ENCODE peak calls at places on chromosomes 6 and 20, in seven cellular contexts. One of them, this sample, is unnamed.

GRCh38 chr6:99143108-99143828 is 195.5 kb upstream of the FBXL4 start:
- DNase-seq in heart left ventricle: no peak
- DNase-seq in astrocyte of the spinal cord: no peak
- DNase-seq in IMR-90: no peak
- DNase-seq in Calu3: no peak
- DNase-seq in nephron progenitor cell: no peak
- DNase-seq in bronchial epithelial cell: no peak
- DNase-seq in this sample: no peak

GRCh38 chr6:15989397-15989796 is 139.5 kb upstream of the MYLIP start:
- DNase-seq in heart left ventricle: no peak
- DNase-seq in astrocyte of the spinal cord: no peak
- DNase-seq in IMR-90: no peak
- DNase-seq in Calu3: no peak
- DNase-seq in nephron progenitor cell: no peak
- DNase-seq in bronchial epithelial cell: no peak
- DNase-seq in this sample: no peak

GRCh38 chr20:5608448-5609161 is 141.6 kb upstream of the SHLD1 start:
- DNase-seq in heart left ventricle: no peak
- DNase-seq in astrocyte of the spinal cord: peak; percentile 40
- DNase-seq in IMR-90: peak; percentile 62
- DNase-seq in Calu3: no peak
- DNase-seq in nephron progenitor cell: no peak
- DNase-seq in bronchial epithelial cell: peak; percentile 59
- DNase-seq in this sample: no peak

GRCh38 chr20:63574156-63574828 is at the start of gene HELZ2:
- DNase-seq in heart left ventricle: peak; percentile 85
- DNase-seq in astrocyte of the spinal cord: peak; percentile 62
- DNase-seq in IMR-90: peak; percentile 44
- DNase-seq in Calu3: peak; percentile 85
- DNase-seq in nephron progenitor cell: peak; percentile 70
- DNase-seq in bronchial epithelial cell: peak; percentile 20
- DNase-seq in this sample: no peak

GRCh38 chr20:2402271-2402980 is 21.7 kb downstream of the TGM6 start:
- DNase-seq in heart left ventricle: no peak
- DNase-seq in astrocyte of the spinal cord: peak; percentile 43
- DNase-seq in IMR-90: peak; percentile 51
- DNase-seq in Calu3: peak; percentile 16
- DNase-seq in nephron progenitor cell: no peak
- DNase-seq in bronchial epithelial cell: peak; percentile 87
- DNase-seq in this sample: peak; percentile 77

GRCh38 chr6:107629545-107630147 is 139.7 kb downstream of the SOBP start:
- DNase-seq in heart left ventricle: no peak
- DNase-seq in astrocyte of the spinal cord: no peak
- DNase-seq in IMR-90: peak; percentile 35
- DNase-seq in Calu3: no peak
- DNase-seq in nephron progenitor cell: no peak
- DNase-seq in bronchial epithelial cell: no peak
- DNase-seq in this sample: no peak

GRCh38 chr6:165632194-165632593 is 30.8 kb downstream of the PDE10A start:
- DNase-seq in heart left ventricle: no peak
- DNase-seq in astrocyte of the spinal cord: no peak
- DNase-seq in IMR-90: peak; percentile 40
- DNase-seq in Calu3: no peak
- DNase-seq in nephron progenitor cell: no peak
- DNase-seq in bronchial epithelial cell: no peak
- DNase-seq in this sample: no peak

GRCh38 chr6:139256087-139256486 is 35.7 kb downstream of the TXLNB start:
- DNase-seq in heart left ventricle: no peak
- DNase-seq in astrocyte of the spinal cord: peak; percentile 91
- DNase-seq in IMR-90: peak; percentile 83
- DNase-seq in Calu3: no peak
- DNase-seq in nephron progenitor cell: no peak
- DNase-seq in bronchial epithelial cell: no peak
- DNase-seq in this sample: no peak

GRCh38 chr6:18147160-18147559 is 7.7 kb downstream of the TPMT start:
- DNase-seq in heart left ventricle: no peak
- DNase-seq in astrocyte of the spinal cord: peak; percentile 48
- DNase-seq in IMR-90: peak; percentile 66
- DNase-seq in Calu3: no peak
- DNase-seq in nephron progenitor cell: no peak
- DNase-seq in bronchial epithelial cell: peak; percentile 76
- DNase-seq in this sample: peak; percentile 81

GRCh38 chr6:43769526-43770416 is at the start of gene VEGFA:
- DNase-seq in heart left ventricle: peak; percentile 93
- DNase-seq in astrocyte of the spinal cord: peak; percentile 89
- DNase-seq in IMR-90: peak; percentile 90
- DNase-seq in Calu3: peak; percentile 97
- DNase-seq in nephron progenitor cell: peak; percentile 97
- DNase-seq in bronchial epithelial cell: peak; percentile 72
- DNase-seq in this sample: peak; percentile 76

DNA sequence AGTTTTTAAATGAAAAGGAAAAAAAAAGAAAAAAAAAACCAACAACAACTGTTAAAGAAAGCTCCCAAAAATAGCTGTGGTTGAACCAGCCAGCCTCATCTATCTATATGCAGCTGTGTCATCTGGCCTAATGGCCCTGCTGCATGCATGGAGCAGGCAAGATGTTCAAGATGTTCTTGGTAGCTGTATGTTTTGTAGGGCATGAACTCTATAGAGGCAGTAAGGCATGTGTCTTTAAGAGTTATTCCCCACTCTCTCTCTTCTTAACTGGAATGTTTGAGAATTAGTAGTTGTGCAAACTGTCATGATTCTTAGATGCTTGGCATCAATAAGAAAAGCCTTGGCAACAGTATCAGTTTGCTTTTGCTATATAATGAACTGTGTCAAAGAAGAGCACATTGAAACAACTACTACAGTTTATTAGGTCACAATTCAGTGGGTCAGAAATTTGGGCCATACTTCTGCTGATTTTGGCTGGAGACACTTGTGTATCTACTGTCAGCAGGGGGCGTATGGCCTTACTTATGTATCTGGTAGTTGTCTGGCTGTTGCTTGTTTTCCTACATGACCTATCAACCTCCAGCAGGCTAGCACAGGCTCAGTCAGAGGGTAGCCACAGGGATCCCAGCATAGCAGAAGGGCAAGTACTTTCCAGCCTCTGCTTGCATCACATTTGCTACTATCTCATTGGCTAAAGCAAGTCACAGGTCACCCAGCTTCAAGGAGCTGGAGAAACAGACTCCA is 56.1 kb upstream of the LAMP5 start:
- DNase-seq in heart left ventricle: no peak
- DNase-seq in astrocyte of the spinal cord: peak; percentile 44
- DNase-seq in IMR-90: peak; percentile 20
- DNase-seq in Calu3: peak; percentile 13
- DNase-seq in nephron progenitor cell: no peak
- DNase-seq in bronchial epithelial cell: peak; percentile 80
- DNase-seq in this sample: peak; percentile 40
- TF ChIP-seq CTCF in heart left ventricle: no peak
- TF ChIP-seq CTCF in astrocyte of the spinal cord: peak; percentile 33
- TF ChIP-seq CTCF in IMR-90: peak; percentile 19
- TF ChIP-seq CTCF in Calu3: no peak
- TF ChIP-seq CTCF in nephron progenitor cell: peak; percentile 22
- TF ChIP-seq CTCF in bronchial epithelial cell: peak; percentile 56
- TF ChIP-seq CTCF in this sample: peak; percentile 32

GRCh38 chr20:49281913-49282467 is 4.1 kb upstream of the ZNFX1 start:
- DNase-seq in heart left ventricle: no peak
- DNase-seq in astrocyte of the spinal cord: no peak
- DNase-seq in IMR-90: no peak
- DNase-seq in Calu3: no peak
- DNase-seq in nephron progenitor cell: no peak
- DNase-seq in bronchial epithelial cell: no peak
- DNase-seq in this sample: no peak
- TF ChIP-seq CTCF in heart left ventricle: no peak
- TF ChIP-seq CTCF in astrocyte of the spinal cord: no peak
- TF ChIP-seq CTCF in IMR-90: no peak
- TF ChIP-seq CTCF in Calu3: no peak
- TF ChIP-seq CTCF in nephron progenitor cell: no peak
- TF ChIP-seq CTCF in bronchial epithelial cell: no peak
- TF ChIP-seq CTCF in this sample: no peak

GRCh38 chr6:93423542-93423941 is 4.2 kb upstream of the EPHA7 start:
- DNase-seq in heart left ventricle: peak; percentile 17
- DNase-seq in astrocyte of the spinal cord: peak; percentile 69
- DNase-seq in IMR-90: no peak
- DNase-seq in Calu3: peak; percentile 51
- DNase-seq in nephron progenitor cell: peak; percentile 76
- DNase-seq in bronchial epithelial cell: peak; percentile 23
- DNase-seq in this sample: no peak

GRCh38 chr6:93419304-93420162 is at the start of gene EPHA7:
- DNase-seq in heart left ventricle: peak; percentile 95
- DNase-seq in astrocyte of the spinal cord: peak; percentile 99
- DNase-seq in IMR-90: peak; percentile 76
- DNase-seq in Calu3: peak; percentile 80
- DNase-seq in nephron progenitor cell: peak; percentile 98
- DNase-seq in bronchial epithelial cell: peak; percentile 84
- DNase-seq in this sample: peak; percentile 78

GRCh38 chr6:93418448-93419303 is 683 bp downstream of the EPHA7 start:
- DNase-seq in heart left ventricle: peak; percentile 39
- DNase-seq in astrocyte of the spinal cord: peak; percentile 61
- DNase-seq in IMR-90: no peak
- DNase-seq in Calu3: peak; percentile 14
- DNase-seq in nephron progenitor cell: peak; percentile 79
- DNase-seq in bronchial epithelial cell: peak; percentile 15
- DNase-seq in this sample: no peak

GRCh38 chr6:93420163-93420806 is 926 bp upstream of the EPHA7 start:
- DNase-seq in heart left ventricle: no peak
- DNase-seq in astrocyte of the spinal cord: no peak
- DNase-seq in IMR-90: no peak
- DNase-seq in Calu3: no peak
- DNase-seq in nephron progenitor cell: no peak
- DNase-seq in bronchial epithelial cell: no peak
- DNase-seq in this sample: no peak

GRCh38 chr6:93424303-93425064 is 5.1 kb upstream of the EPHA7 start:
- DNase-seq in heart left ventricle: no peak
- DNase-seq in astrocyte of the spinal cord: peak; percentile 28
- DNase-seq in IMR-90: no peak
- DNase-seq in Calu3: no peak
- DNase-seq in nephron progenitor cell: peak; percentile 3
- DNase-seq in bronchial epithelial cell: peak; percentile 19
- DNase-seq in this sample: no peak
- TF ChIP-seq CTCF in heart left ventricle: peak; percentile 55
- TF ChIP-seq CTCF in astrocyte of the spinal cord: peak; percentile 69
- TF ChIP-seq CTCF in IMR-90: peak; percentile 55
- TF ChIP-seq CTCF in Calu3: no peak
- TF ChIP-seq CTCF in nephron progenitor cell: peak; percentile 46
- TF ChIP-seq CTCF in bronchial epithelial cell: peak; percentile 53
- TF ChIP-seq CTCF in this sample: peak; percentile 68

DNA sequence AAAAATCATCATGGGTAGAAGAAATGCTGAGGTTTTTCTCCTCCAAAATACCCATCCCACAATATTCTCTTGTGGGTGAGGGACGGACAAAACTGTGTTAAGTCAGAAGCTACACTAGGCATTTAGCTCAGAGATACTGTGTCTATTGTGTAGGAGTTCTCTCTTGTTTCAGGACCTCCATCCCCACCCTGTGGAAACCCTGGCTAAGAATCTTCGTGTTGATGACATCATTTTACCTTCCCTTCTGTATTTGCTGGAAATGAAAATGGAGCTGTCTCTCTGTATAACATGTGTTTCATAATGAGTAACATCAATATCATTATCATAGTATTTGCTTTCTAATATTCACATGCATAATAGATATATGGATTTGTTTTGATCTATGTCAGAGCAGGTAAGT is 1193.0 kb upstream of the CITED2 start:
- DNase-seq in heart left ventricle: no peak
- DNase-seq in astrocyte of the spinal cord: peak; percentile 16
- DNase-seq in IMR-90: peak; percentile 16
- DNase-seq in Calu3: no peak
- DNase-seq in nephron progenitor cell: no peak
- DNase-seq in bronchial epithelial cell: no peak
- DNase-seq in this sample: no peak
- TF ChIP-seq CTCF in heart left ventricle: no peak
- TF ChIP-seq CTCF in astrocyte of the spinal cord: peak; percentile 2
- TF ChIP-seq CTCF in IMR-90: no peak
- TF ChIP-seq CTCF in Calu3: no peak
- TF ChIP-seq CTCF in nephron progenitor cell: no peak
- TF ChIP-seq CTCF in bronchial epithelial cell: no peak
- TF ChIP-seq CTCF in this sample: no peak

DNA sequence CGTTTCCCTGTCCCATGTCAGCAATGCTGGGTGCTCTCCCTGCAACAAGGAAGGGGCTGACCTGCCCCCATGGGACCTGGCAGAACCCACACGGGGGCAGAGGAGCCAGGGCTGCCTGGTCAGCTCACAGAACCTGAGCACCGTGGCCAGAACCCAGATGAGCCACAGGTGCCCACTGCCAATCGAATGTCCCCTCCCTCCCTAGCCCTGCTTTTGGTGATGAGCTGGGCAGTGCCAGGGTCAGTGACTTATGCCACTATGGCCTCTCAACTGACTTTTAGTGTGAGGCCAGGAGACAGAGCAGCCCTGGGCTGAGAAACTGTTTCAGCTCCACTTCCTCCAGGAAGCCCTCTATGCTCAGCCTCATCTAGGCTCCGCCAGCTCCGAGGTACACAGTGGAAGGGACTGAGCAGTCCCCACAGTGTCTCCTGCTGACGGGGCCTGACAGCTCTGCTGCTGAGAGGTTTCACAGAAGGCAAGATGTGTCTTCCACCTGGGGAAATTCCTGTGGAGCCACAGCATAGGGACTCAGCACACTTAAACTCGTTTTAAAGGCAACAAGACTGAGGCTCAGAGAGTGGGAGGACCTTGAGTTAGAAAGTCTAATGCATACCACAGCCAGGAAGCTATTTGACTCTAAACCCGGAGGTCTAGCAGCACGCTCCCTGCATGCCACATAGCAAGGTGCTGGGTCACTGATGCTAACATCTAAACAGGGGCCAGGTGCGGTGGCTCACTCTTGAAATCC is 6.9 kb downstream of the ADA start:
- DNase-seq in heart left ventricle: no peak
- DNase-seq in astrocyte of the spinal cord: no peak
- DNase-seq in IMR-90: no peak
- DNase-seq in Calu3: no peak
- DNase-seq in nephron progenitor cell: no peak
- DNase-seq in bronchial epithelial cell: no peak
- DNase-seq in this sample: no peak
- TF ChIP-seq CTCF in heart left ventricle: no peak
- TF ChIP-seq CTCF in astrocyte of the spinal cord: no peak
- TF ChIP-seq CTCF in IMR-90: no peak
- TF ChIP-seq CTCF in Calu3: no peak
- TF ChIP-seq CTCF in nephron progenitor cell: no peak
- TF ChIP-seq CTCF in bronchial epithelial cell: no peak
- TF ChIP-seq CTCF in this sample: no peak